ENCODE peak calls at places on chromosome 15, in six cellular contexts. L is endothelial cell of umbilical vein, I is HCT116, Z is HepG2, T is A549, N is GM12878. Q is an unnamed sample.

GRCh38 chr15:23642413-23643044 is 5.1 kb downstream of the MAGEL2 start:
- DNase-seq in L (peak; percentile 37), I (peak; percentile 23), Z (peak; percentile 51), T (peak; percentile 57), N (no peak), Q (peak; percentile 65)

GRCh38 chr15:33086500-33087141 is 107.9 kb downstream of the FMN1 start:
- DNase-seq in L (peak; percentile 62), I (peak; percentile 42), Z (peak; percentile 19), T (peak; percentile 71), N (peak; percentile 16), Q (peak; percentile 57)

GRCh38 chr15:91776104-91776503 is 77.4 kb upstream of the SLCO3A1 start:
- DNase-seq in L (no peak), I (no peak), Z (no peak), T (no peak), N (no peak), Q (no peak)

GRCh38 chr15:96334705-96335428 is 4.4 kb downstream of the NR2F2 start:
- DNase-seq in L (peak; percentile 28), I (no peak), Z (no peak), T (no peak), N (no peak), Q (no peak)

GRCh38 chr15:37019479-37020433 is 80.6 kb downstream of the MEIS2 start:
- DNase-seq in L (peak; percentile 49), I (no peak), Z (peak; percentile 83), T (no peak), N (no peak), Q (no peak)

GRCh38 chr15:27137127-27137526 is 166.1 kb downstream of the GABRG3 start:
- DNase-seq in L (no peak), I (no peak), Z (no peak), T (no peak), N (no peak), Q (no peak)

GRCh38 chr15:99424978-99425665 is 140.7 kb upstream of the MEF2A start:
- DNase-seq in L (peak; percentile 88), I (no peak), Z (peak; percentile 54), T (no peak), N (no peak), Q (peak; percentile 84)

GRCh38 chr15:75195122-75195765 is 6.4 kb upstream of the C15orf39 start:
- DNase-seq in L (no peak), I (no peak), Z (no peak), T (no peak), N (no peak), Q (no peak)

GRCh38 chr15:79644091-79644490 is 212.0 kb downstream of the MINAR1 start:
- DNase-seq in L (peak; percentile 93), I (no peak), Z (no peak), T (peak; percentile 57), N (no peak), Q (no peak)

GRCh38 chr15:63299981-63300575 is 22.7 kb downstream of the APH1B start:
- DNase-seq in L (no peak), I (no peak), Z (no peak), T (no peak), N (no peak), Q (no peak)

GRCh38 chr15:78979456-78980320 is 34.8 kb upstream of the CTSH start:
- DNase-seq in L (peak; percentile 60), I (peak; percentile 81), Z (peak; percentile 85), T (peak; percentile 92), N (peak; percentile 66), Q (peak; percentile 69)

GRCh38 chr15:72866086-72866646 is 82.6 kb upstream of the ADPGK start:
- DNase-seq in L (no peak), I (no peak), Z (no peak), T (no peak), N (no peak), Q (no peak)

GRCh38 chr15:78317145-78317836 is 17.9 kb upstream of the SKIC8 start:
- DNase-seq in L (no peak), I (no peak), Z (no peak), T (peak; percentile 58), N (no peak), Q (peak; percentile 45)

GRCh38 chr15:40952901-40953712 is at the start of gene CHAC1:
- DNase-seq in L (peak; percentile 98), I (peak; percentile 94), Z (no peak), T (peak; percentile 94), N (peak; percentile 81), Q (peak; percentile 85)
- TF ChIP-seq POLR2A in L (peak; percentile 77), I (peak; percentile 86), Z (no peak), T (no peak), N (peak; percentile 96), Q (no peak)

DNA sequence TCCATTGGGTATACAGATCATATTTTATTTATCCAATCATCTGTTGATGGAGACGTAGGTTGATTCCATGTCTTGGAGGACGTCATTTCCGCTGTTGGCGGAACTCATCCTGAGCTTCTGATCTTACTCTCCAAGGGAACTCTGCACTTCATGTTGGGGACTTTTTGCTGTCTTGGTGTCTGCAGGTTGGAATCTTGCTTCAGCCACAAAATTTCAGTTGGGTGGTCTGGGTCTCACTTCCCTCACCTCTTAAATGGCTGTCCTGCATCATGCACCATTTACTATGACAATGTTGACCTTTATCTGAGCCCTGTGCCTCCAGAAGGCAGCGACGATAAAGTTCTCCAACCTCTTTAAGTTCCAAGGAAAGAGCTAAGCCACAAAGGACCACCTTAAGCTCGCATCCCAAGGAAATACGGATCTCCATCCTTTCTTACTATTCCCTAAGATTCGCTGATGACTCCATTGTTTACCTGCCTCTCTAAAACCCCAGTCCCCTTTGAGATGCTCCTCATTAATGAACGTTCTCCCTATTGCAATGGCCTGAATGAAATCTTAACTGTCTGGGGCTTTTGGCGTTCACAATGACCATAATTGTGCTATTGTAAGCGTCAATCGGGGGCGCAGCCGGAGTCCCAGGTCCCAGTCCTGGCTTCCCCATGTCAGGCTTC is 23.1 kb upstream of the RNU6-1 start:
- DNase-seq in L (no peak), I (no peak), Z (no peak), T (no peak), N (peak; percentile 89), Q (no peak)
- H3K4me3 ChIP-seq in L (no peak overlapping the region), I (peak overlapping the region; percentile 51), Z (peak overlapping the region; percentile 28), T (no peak overlapping the region), N (peak overlapping the region; percentile 53), Q (no peak overlapping the region)

GRCh38 chr15:77027697-77028450 is 32.9 kb downstream of the PSTPIP1 start:
- DNase-seq in L (peak; percentile 18), I (no peak), Z (no peak), T (no peak), N (no peak), Q (no peak)
- TF ChIP-seq MAX in L (no peak), I (no peak), Z (no peak), T (no peak), N (no peak), Q (no peak)

DNA sequence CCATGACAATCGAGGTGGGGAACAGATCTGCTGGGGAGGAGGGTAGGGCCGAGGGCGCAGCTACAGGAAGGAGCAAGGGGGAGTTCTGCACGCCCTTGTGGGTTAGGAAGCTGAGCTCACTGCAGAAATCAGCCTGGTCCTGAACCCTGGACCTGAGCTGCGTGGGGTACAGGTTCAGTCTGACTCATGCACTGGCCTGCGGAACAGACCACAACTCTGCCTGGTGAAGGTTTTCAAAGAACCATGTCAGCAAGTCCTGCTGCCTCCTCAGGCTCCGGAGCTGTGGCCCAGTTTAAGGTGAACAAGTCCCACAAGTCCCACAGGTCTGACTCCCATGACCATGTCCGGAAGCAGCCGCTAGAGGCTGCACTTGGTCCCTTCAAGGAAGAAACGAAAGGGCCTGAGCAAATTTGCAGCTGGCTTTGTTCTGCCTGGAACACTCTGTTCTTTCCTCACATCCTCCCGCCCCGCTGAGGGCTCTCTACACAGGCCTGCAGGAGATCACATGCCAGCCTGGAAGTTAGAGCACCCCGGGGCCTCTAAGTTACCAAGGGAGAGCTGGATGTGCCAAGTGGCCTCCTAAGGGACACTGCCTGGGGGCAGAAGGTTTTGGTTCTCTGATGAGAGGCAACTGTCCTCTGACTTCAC is 49.3 kb upstream of the AKAP13 start:
- DNase-seq in L (peak; percentile 73), I (peak; percentile 82), Z (peak; percentile 88), T (peak; percentile 95), N (peak; percentile 90), Q (peak; percentile 99)
- TF ChIP-seq POLR2A in L (no peak), I (no peak), Z (no peak), T (no peak), N (peak; percentile 61), Q (no peak)

GRCh38 chr15:31062310-31062964 is 39.1 kb downstream of the TRPM1 start:
- DNase-seq in L (peak; percentile 22), I (no peak), Z (no peak), T (no peak), N (no peak), Q (no peak)
- H3K4me3 ChIP-seq in L (no peak overlapping the region), I (no peak overlapping the region), Z (no peak overlapping the region), T (no peak overlapping the region), N (no peak overlapping the region), Q (no peak overlapping the region)

Q was measured in NB4.